ENCODE peak calls at places on chromosomes 16 and 17, in nine cellular contexts. R is NCI-H774; T is activated CD8-positive, alpha-beta memory T cell treated with anti-CD3 and anti-CD28 coated beads for 48 hours; E is SK-MEL-5; M is activated CD4-positive, alpha-beta T cell treated with anti-CD3 and anti-CD28 coated beads, Interleukin-2, amount 10 ng/mL, durations not matched to agents 7 days and 5 days; D is non-pigmented ciliary epithelial cell; U is mucosa of descending colon; F is mammary epithelial cell; X is A549. J is an unnamed sample.

GRCh38 chr16:89270666-89271345 is 53.3 kb downstream of the ZNF778 start:
- DNase-seq in R (no peak), T (no peak), E (no peak), M (no peak), D (no peak), U (peak), F (no peak), X (no peak), J (no peak)

GRCh38 chr16:23706439-23706838 is 6.6 kb downstream of the ERN2 start:
- DNase-seq in R (no peak), T (no peak), E (no peak), M (no peak), D (no peak), U (no peak), F (no peak), X (no peak), J (no peak)

GRCh38 chr17:83006515-83007455 is 72.6 kb upstream of the METRNL start:
- DNase-seq in R (no peak), T (no peak), E (no peak), M (no peak), D (no peak), U (no peak), F (no peak), X (no peak), J (no peak)

GRCh38 chr17:8144401-8145295 is 7.6 kb downstream of the PER1 start:
- DNase-seq in R (no peak), T (no peak), E (no peak), M (no peak), D (no peak), U (peak), F (no peak), X (no peak), J (no peak)

GRCh38 chr17:48901241-48901640 is 7.0 kb upstream of the UBE2Z start:
- DNase-seq in R (no peak), T (no peak), E (no peak), M (no peak), D (no peak), U (no peak), F (no peak), X (no peak), J (no peak)

GRCh38 chr16:73418051-73418450 is 370.1 kb upstream of the ZFHX3 start:
- DNase-seq in R (no peak), T (no peak), E (no peak), M (no peak), D (no peak), U (no peak), F (no peak), X (no peak), J (no peak)

GRCh38 chr16:81000873-81001272 is 5.8 kb downstream of the CMC2 start:
- DNase-seq in R (no peak), T (no peak), E (no peak), M (no peak), D (no peak), U (no peak), F (no peak), X (no peak), J (no peak)

GRCh38 chr17:39045948-39046679 is 78.9 kb upstream of the FBXO47 start:
- DNase-seq in R (no peak), T (no peak), E (no peak), M (no peak), D (no peak), U (no peak), F (no peak), X (no peak), J (no peak)

GRCh38 chr17:66564992-66565465 is 262.6 kb downstream of the PRKCA start:
- DNase-seq in R (no peak), T (no peak), E (no peak), M (no peak), D (no peak), U (no peak), F (no peak), X (no peak), J (no peak)

GRCh38 chr16:84199861-84200260 is 8.9 kb downstream of the ADAD2 start:
- DNase-seq in R (no peak), T (no peak), E (no peak), M (no peak), D (no peak), U (peak), F (no peak), X (no peak), J (no peak)

GRCh38 chr16:55502801-55503366 is 6.0 kb upstream of the LPCAT2 start:
- DNase-seq in R (peak), T (no peak), E (peak), M (no peak), D (no peak), U (peak), F (no peak), X (no peak), J (peak)

GRCh38 chr17:16444258-16444886 is 29.0 kb downstream of the TRPV2 start:
- DNase-seq in R (no peak), T (no peak), E (peak), M (no peak), D (no peak), U (peak), F (no peak), X (no peak), J (no peak)

GRCh38 chr16:50697881-50698767 is 4.7 kb downstream of the NOD2 start:
- DNase-seq in R (no peak), T (no peak), E (peak), M (no peak), D (no peak), U (peak), F (peak), X (no peak), J (peak)